ENCODE peak calls at places on chromosomes 6 and 20, in seven cellular contexts. O is IMR-90, F is neural progenitor cell, E is brain microvascular endothelial cell, B is suprapubic skin, T is GM23338, Q is cardiac muscle cell. D is an unnamed sample.

GRCh38 chr6:1840491-1841121 is 230.9 kb downstream of the FOXC1 start:
- DNase-seq in T (no peak), F (no peak), O (no peak), B (no peak), E (no peak), Q (no peak), D (no peak)

GRCh38 chr20:10178727-10179313 is 39.8 kb upstream of the SNAP25 start:
- DNase-seq in E (no peak), T (no peak), B (no peak), F (no peak), Q (no peak), O (peak; percentile 55), D (no peak)

GRCh38 chr6:35489066-35489465 is 7.8 kb downstream of the TEAD3 start:
- DNase-seq in T (no peak), B (no peak), Q (no peak), F (no peak), O (no peak), E (no peak), D (no peak)

GRCh38 chr6:41651962-41652657 is 13.8 kb downstream of the MDFI start:
- DNase-seq in F (no peak), Q (no peak), T (no peak), O (no peak), B (no peak), E (no peak), D (no peak)

GRCh38 chr6:89148016-89148750 is 2.3 kb downstream of the PM20D2 start:
- DNase-seq in F (no peak), E (no peak), B (no peak), Q (no peak), T (no peak), O (peak; percentile 30), D (no peak)

GRCh38 chr6:156848533-156848932 is 71.4 kb downstream of the ARID1B start:
- DNase-seq in B (no peak), Q (peak; percentile 93), E (no peak), O (no peak), T (no peak), F (peak; percentile 38), D (no peak)

GRCh38 chr6:13397359-13398080 is 69.2 kb upstream of the TBC1D7 start:
- DNase-seq in F (no peak), T (no peak), B (no peak), O (no peak), E (no peak), Q (no peak), D (no peak)

GRCh38 chr20:38139919-38140753 is 24.9 kb downstream of the TGM2 start:
- DNase-seq in O (no peak), B (no peak), E (peak; percentile 56), Q (no peak), T (no peak), F (no peak), D (no peak)

GRCh38 chr20:64140956-64141355 is 23.3 kb upstream of the MYT1 start:
- DNase-seq in O (no peak), B (peak; percentile 34), F (no peak), E (no peak), T (no peak), Q (no peak), D (no peak)

GRCh38 chr6:28910901-28911680 is 12.7 kb downstream of the TRIM27 start:
- DNase-seq in E (no peak), O (no peak), T (no peak), F (no peak), Q (no peak), B (no peak), D (no peak)

GRCh38 chr6:132763269-132763668 is 5.6 kb upstream of the VNN2 start:
- DNase-seq in Q (no peak), F (no peak), B (no peak), T (peak; percentile 5), E (no peak), O (no peak), D (no peak)

GRCh38 chr6:66897576-66897975 is 1190.5 kb upstream of the EYS start:
- DNase-seq in Q (no peak), T (peak; percentile 44), B (no peak), E (no peak), O (peak; percentile 1), F (peak; percentile 20), D (no peak)

GRCh38 chr6:6969761-6970223 is 138.0 kb upstream of the RREB1 start:
- DNase-seq in T (peak; percentile 6), Q (no peak), O (no peak), E (no peak), B (no peak), F (no peak), D (no peak)

GRCh38 chr6:27897580-27898206 is 14.5 kb downstream of the OR2B2 start:
- DNase-seq in T (no peak), Q (no peak), O (no peak), F (no peak), B (no peak), E (no peak), D (no peak)

GRCh38 chr20:54015496-54015895 is 54.9 kb downstream of the BCAS1 start:
- DNase-seq in F (no peak), Q (no peak), E (no peak), B (no peak), O (no peak), T (no peak), D (no peak)

GRCh38 chr20:63682384-63683139 is 13.9 kb upstream of the TNFRSF6B start:
- DNase-seq in B (peak; percentile 83), E (peak; percentile 94), Q (no peak), T (no peak), O (peak; percentile 98), F (no peak), D (no peak)

GRCh38 chr6:104940881-104941693 is 15.8 kb upstream of the LIN28B start:
- DNase-seq in E (no peak), O (peak; percentile 30), T (peak; percentile 85), F (peak; percentile 94), Q (peak; percentile 88), B (no peak), D (no peak)

GRCh38 chr6:164200071-164200470 is 785.6 kb downstream of the QKI start:
- DNase-seq in B (no peak), O (no peak), Q (no peak), F (no peak), E (no peak), T (no peak), D (no peak)

GRCh38 chr6:105137388-105137787 is 42.4 kb downstream of the POPDC3 start:
- DNase-seq in T (peak; percentile 24), F (peak; percentile 33), B (no peak), Q (peak; percentile 38), E (no peak), O (no peak), D (no peak)

GRCh38 chr6:127464881-127465459 is 5.8 kb upstream of the KIAA0408 start:
- DNase-seq in T (peak; percentile 89), O (peak; percentile 78), B (peak; percentile 83), Q (peak; percentile 77), E (peak; percentile 61), F (peak; percentile 75), D (no peak)

GRCh38 chr6:73231986-73232391 is 6.7 kb upstream of the KHDC1L start:
- DNase-seq in Q (no peak), O (no peak), T (no peak), B (no peak), F (no peak), E (no peak), D (no peak)

GRCh38 chr20:25256226-25256859 is 8.5 kb downstream of the PYGB start:
- DNase-seq in T (no peak), F (no peak), Q (no peak), O (no peak), B (no peak), E (no peak), D (no peak)

GRCh38 chr20:54028276-54029011 is 42.0 kb downstream of the BCAS1 start:
- DNase-seq in Q (no peak), E (no peak), O (no peak), B (no peak), T (no peak), F (no peak), D (no peak)

GRCh38 chr6:57216235-57217101 is 5.6 kb downstream of the RAB23 start:
- DNase-seq in Q (no peak), B (no peak), O (peak; percentile 28), T (no peak), F (no peak), E (no peak), D (no peak)
- TF ChIP-seq CTCF in Q (peak; percentile 11), B (no peak), O (no peak), T (peak; percentile 41), F (no peak), E (peak; percentile 15), D (no peak)

GRCh38 chr6:11397622-11398450 is 139.7 kb upstream of the TMEM170B start:
- DNase-seq in Q (no peak), E (no peak), O (no peak), B (no peak), F (no peak), T (no peak), D (no peak)
- H3K36me3 ChIP-seq in Q (no peaks in the 10 kb centered on the region), E (no peaks in the 10 kb centered on the region), O (no peaks in the 10 kb centered on the region), B (no peaks in the 10 kb centered on the region), F (no peaks in the 10 kb centered on the region), T (no peaks in the 10 kb centered on the region), D (no peaks in the 10 kb centered on the region)

DNA sequence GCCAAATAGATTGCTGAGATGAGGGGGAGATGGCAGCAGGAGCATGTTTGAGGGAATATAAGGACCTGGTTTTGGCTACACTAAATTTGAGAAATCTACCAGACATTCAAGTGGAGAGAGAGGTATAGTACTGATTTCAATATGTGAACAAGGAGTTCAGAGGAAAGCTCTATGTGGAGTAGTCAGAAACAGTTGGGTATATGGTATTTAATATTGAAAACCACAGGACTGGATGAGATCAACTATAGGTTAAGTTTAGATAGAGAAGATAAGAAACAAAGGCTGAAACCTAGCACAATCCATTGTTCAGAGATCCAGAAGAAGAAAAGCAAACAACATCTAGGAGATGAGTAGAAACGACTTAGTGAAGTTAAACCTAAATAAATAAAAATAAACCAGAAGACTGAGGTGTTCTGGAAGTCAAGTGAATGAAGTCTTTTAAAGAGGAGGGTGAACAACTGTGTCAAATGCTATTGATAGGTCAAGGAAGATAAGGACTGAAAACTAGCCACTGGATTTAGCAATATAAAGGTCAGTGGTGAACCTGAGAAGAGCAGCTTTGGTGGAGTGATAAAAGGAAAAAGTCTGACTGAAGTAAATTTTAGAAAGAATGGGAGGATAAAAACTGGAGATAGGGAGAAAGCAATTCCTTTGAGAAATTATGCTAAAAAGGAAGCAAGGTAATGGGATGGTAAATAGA is 121.2 kb upstream of the RUNX2 start:
- DNase-seq in F (no peak), B (no peak), E (no peak), Q (no peak), T (no peak), O (no peak), D (no peak)
- TF ChIP-seq CTCF in F (no peak), B (no peak), E (no peak), Q (no peak), T (no peak), O (no peak), D (no peak)

GRCh38 chr20:5990946-5991345 is 40.5 kb downstream of the MCM8 start:
- DNase-seq in E (no peak), Q (no peak), O (no peak), T (no peak), B (no peak), F (no peak), D (no peak)

GRCh38 chr20:5996765-5997164 is 46.3 kb downstream of the MCM8 start:
- DNase-seq in T (peak; percentile 38), O (no peak), E (no peak), B (no peak), Q (no peak), F (peak; percentile 4), D (no peak)

GRCh38 chr20:5989539-5989938 is 39.1 kb downstream of the MCM8 start:
- DNase-seq in F (no peak), T (no peak), E (no peak), B (no peak), Q (no peak), O (no peak), D (no peak)

GRCh38 chr20:5987383-5987782 is 36.9 kb downstream of the MCM8 start:
- DNase-seq in B (no peak), O (no peak), Q (no peak), T (no peak), E (no peak), F (no peak), D (no peak)

GRCh38 chr20:5991623-5992441 is 41.4 kb downstream of the MCM8 start:
- DNase-seq in F (no peak), O (peak; percentile 61), B (no peak), Q (no peak), E (peak; percentile 50), T (no peak), D (no peak)
- H3K36me3 ChIP-seq in F (peaks cover 18% of the 10 kb centered on the region), O (peaks cover 3% of the 10 kb centered on the region), B (peaks cover 49% of the 10 kb centered on the region), Q (peaks cover 10% of the 10 kb centered on the region), E (no peaks in the 10 kb centered on the region), T (peaks cover 35% of the 10 kb centered on the region), D (no peaks in the 10 kb centered on the region)

D was measured in esophagus squamous epithelium.